ENCODE peak calls at places on chromosomes 6 and 20, in four cellular contexts. V is endothelial cell of umbilical vein, W is KG1, Y is AG10803. H is an unnamed sample.

GRCh38 chr20:47653892-47654291 is 131.4 kb downstream of the SULF2 start:
- DNase-seq in V (no peak), W (no peak), Y (no peak), H (no peak)

GRCh38 chr6:149723771-149724417 is 6.0 kb upstream of the LATS1 start:
- DNase-seq in V (peak; percentile 76), W (no peak), Y (peak; percentile 87), H (peak; percentile 88)

GRCh38 chr6:113137411-113137810 is 719.7 kb upstream of the MARCKS start:
- DNase-seq in V (peak; percentile 96), W (no peak), Y (no peak), H (no peak)

GRCh38 chr6:144215402-144215931 is 65.2 kb downstream of the STX11 start:
- DNase-seq in V (no peak), W (no peak), Y (peak; percentile 56), H (peak; percentile 22)

GRCh38 chr6:155077784-155078183 is 82.7 kb downstream of the TIAM2 start:
- DNase-seq in V (no peak), W (no peak), Y (peak; percentile 40), H (no peak)

GRCh38 chr6:43009124-43009523 is 4.6 kb downstream of the MEA1 start:
- DNase-seq in V (peak; percentile 49), W (no peak), Y (peak; percentile 40), H (peak; percentile 66)

GRCh38 chr6:17768881-17769280 is 62.2 kb upstream of the NUP153 start:
- DNase-seq in V (peak; percentile 6), W (no peak), Y (no peak), H (no peak)

GRCh38 chr6:126891158-126891557 is 227.3 kb upstream of the RSPO3 start:
- DNase-seq in V (no peak), W (no peak), Y (no peak), H (no peak)

GRCh38 chr6:9540534-9541126 is 874.2 kb downstream of the TFAP2A start:
- DNase-seq in V (peak; percentile 58), W (peak; percentile 14), Y (peak; percentile 48), H (peak; percentile 86)

GRCh38 chr20:40715491-40715890 is 26.5 kb upstream of the MAFB start:
- DNase-seq in V (no peak), W (no peak), Y (no peak), H (no peak)

GRCh38 chr6:136752554-136752953 is 39.7 kb downstream of the MAP3K5 start:
- DNase-seq in V (no peak), W (no peak), Y (no peak), H (no peak)

GRCh38 chr6:73727114-73727513 is 31.1 kb downstream of the CD109 start:
- DNase-seq in V (no peak), W (no peak), Y (no peak), H (no peak)

GRCh38 chr20:63191400-63191799 is 24.5 kb downstream of the YTHDF1 start:
- DNase-seq in V (no peak), W (no peak), Y (no peak), H (no peak)

GRCh38 chr20:37573626-37574198 is 46.0 kb upstream of the BLCAP start:
- DNase-seq in V (no peak), W (no peak), Y (no peak), H (no peak)

GRCh38 chr6:36840471-36841461 is 1.5 kb upstream of the CPNE5 start:
- DNase-seq in V (no peak), W (no peak), Y (no peak), H (no peak)

GRCh38 chr6:143141442-143141841 is 80.8 kb downstream of the AIG1 start:
- DNase-seq in V (no peak), W (no peak), Y (peak; percentile 96), H (no peak)

GRCh38 chr6:112408522-112408921 is 61.4 kb downstream of the RFPL4B start:
- DNase-seq in V (no peak), W (no peak), Y (no peak), H (no peak)

GRCh38 chr6:1383729-1384548 is 5.4 kb upstream of the FOXF2 start:
- DNase-seq in V (no peak), W (no peak), Y (no peak), H (no peak)

GRCh38 chr20:10739575-10739974 is 65.8 kb upstream of the JAG1 start:
- DNase-seq in V (peak; percentile 47), W (no peak), Y (peak; percentile 15), H (no peak)

GRCh38 chr6:156866181-156866862 is 89.1 kb downstream of the ARID1B start:
- DNase-seq in V (peak; percentile 43), W (no peak), Y (no peak), H (no peak)

GRCh38 chr6:61977951-61978350 is 308.1 kb downstream of the KHDRBS2 start:
- DNase-seq in V (no peak), W (no peak), Y (no peak), H (no peak)

GRCh38 chr20:43999848-44000247 is 85.2 kb downstream of the TOX2 start:
- DNase-seq in V (no peak), W (no peak), Y (no peak), H (no peak)

GRCh38 chr20:33392016-33392415 is 9.3 kb downstream of the CDK5RAP1 start:
- DNase-seq in V (no peak), W (no peak), Y (peak; percentile 97), H (peak; percentile 93)

GRCh38 chr20:33578510-33578909 is 83.6 kb upstream of the C20orf144 start:
- DNase-seq in V (no peak), W (no peak), Y (peak; percentile 87), H (peak; percentile 72)

GRCh38 chr20:40587038-40587437 is 102.0 kb downstream of the MAFB start:
- DNase-seq in V (no peak), W (no peak), Y (no peak), H (no peak)

GRCh38 chr20:57592263-57593092 is 27.7 kb downstream of the ZBP1 start:
- DNase-seq in V (no peak), W (no peak), Y (no peak), H (no peak)

GRCh38 chr6:24524801-24525200 is 30.0 kb downstream of the ALDH5A1 start:
- DNase-seq in V (peak; percentile 9), W (no peak), Y (peak; percentile 35), H (peak; percentile 72)

GRCh38 chr20:63668351-63668750 is 10.2 kb downstream of the RTEL1 start:
- DNase-seq in V (no peak), W (no peak), Y (no peak), H (no peak)

GRCh38 chr6:10146723-10147451 is 268.0 kb downstream of the TFAP2A start:
- DNase-seq in V (no peak), W (no peak), Y (peak; percentile 13), H (peak; percentile 74)

GRCh38 chr20:51861726-51862466 is 59.6 kb upstream of the SALL4 start:
- DNase-seq in V (no peak), W (no peak), Y (no peak), H (no peak)

GRCh38 chr6:3341467-3341866 is 82.7 kb downstream of the PSMG4 start:
- DNase-seq in V (no peak), W (no peak), Y (peak; percentile 95), H (peak; percentile 70)

GRCh38 chr6:127547909-127548649 is 28.9 kb upstream of the C6orf58 start:
- DNase-seq in V (no peak), W (no peak), Y (peak; percentile 14), H (peak; percentile 40)

GRCh38 chr6:154961141-154961540 is 34.0 kb upstream of the TIAM2 start:
- DNase-seq in V (no peak), W (no peak), Y (no peak), H (no peak)

GRCh38 chr6:121590438-121590837 is 155.0 kb downstream of the GJA1 start:
- DNase-seq in V (no peak), W (no peak), Y (peak; percentile 30), H (no peak)

GRCh38 chr6:134787261-134787871 is 162.5 kb downstream of the ALDH8A1 start:
- DNase-seq in V (peak; percentile 43), W (no peak), Y (peak; percentile 62), H (peak; percentile 6)

GRCh38 chr6:151377095-151377494 is 14.3 kb downstream of the ZBTB2 start:
- DNase-seq in V (no peak), W (no peak), Y (no peak), H (no peak)

GRCh38 chr6:119858901-119859300 is 509.3 kb upstream of the MAN1A1 start:
- DNase-seq in V (no peak), W (no peak), Y (peak; percentile 3), H (no peak)

GRCh38 chr6:7998103-7998725 is 66.0 kb downstream of the BLOC1S5 start:
- DNase-seq in V (no peak), W (no peak), Y (peak; percentile 74), H (no peak)

H was measured in A673.